ENCODE peak calls at places on chromosomes 5 and 9, in four cellular contexts. D is HCT116, G is GM23338, O is OCI-LY7. Y is an unnamed sample.

GRCh38 chr5:91293131-91293530 is 90.0 kb downstream of the ARRDC3 start:
- DNase-seq in G (peak; percentile 57), D (no peak), O (no peak), Y (peak; percentile 96)

GRCh38 chr9:120913673-120914266 is 12.8 kb downstream of the TRAF1 start:
- DNase-seq in D (no peak), G (peak; percentile 60), O (no peak), Y (peak; percentile 14)

GRCh38 chr9:131651599-131651998 is 88.3 kb downstream of the RAPGEF1 start:
- DNase-seq in G (no peak), O (no peak), D (no peak), Y (no peak)

GRCh38 chr9:71769175-71770165 is 1.2 kb upstream of the CEMIP2 start:
- DNase-seq in O (peak; percentile 81), D (peak; percentile 75), G (peak; percentile 97), Y (peak; percentile 85)

GRCh38 chr9:115024925-115025535 is 92.9 kb downstream of the TNC start:
- DNase-seq in G (peak; percentile 33), D (no peak), O (no peak), Y (no peak)

GRCh38 chr9:11871832-11872231 is 821.4 kb upstream of the TYRP1 start:
- DNase-seq in D (no peak), G (no peak), O (no peak), Y (no peak)

GRCh38 chr9:123375725-123376132 is 19.7 kb downstream of the CRB2 start:
- DNase-seq in D (no peak), O (no peak), G (no peak), Y (no peak)

GRCh38 chr5:146766013-146766412 is 112.5 kb downstream of the PPP2R2B start:
- DNase-seq in G (no peak), O (no peak), D (no peak), Y (no peak)

GRCh38 chr5:155905359-155905758 is 421.6 kb upstream of the SGCD start:
- DNase-seq in G (no peak), D (no peak), O (no peak), Y (no peak)

GRCh38 chr5:178590141-178590923 is at the start of gene COL23A1:
- DNase-seq in O (no peak), G (peak; percentile 86), D (no peak), Y (no peak)

GRCh38 chr9:132572921-132573320 is 9.5 kb upstream of the BARHL1 start:
- DNase-seq in D (no peak), O (no peak), G (peak; percentile 64), Y (no peak)

GRCh38 chr9:34986541-34987047 is 3.0 kb upstream of the DNAJB5 start:
- DNase-seq in D (no peak), O (peak; percentile 67), G (peak; percentile 69), Y (no peak)
- TF ChIP-seq EZH2phosphoT487 in D (no peak), O (no peak), G (no peak), Y (no peak)

GRCh38 chr9:26244661-26245060 is 566.4 kb upstream of the TUSC1 start:
- DNase-seq in D (no peak), G (no peak), O (no peak), Y (no peak)

GRCh38 chr9:26243298-26243697 is 565.1 kb upstream of the TUSC1 start:
- DNase-seq in D (no peak), O (no peak), G (no peak), Y (no peak)

GRCh38 chr9:26245072-26245471 is 566.8 kb upstream of the TUSC1 start:
- DNase-seq in D (no peak), G (no peak), O (no peak), Y (no peak)

GRCh38 chr9:26243722-26244121 is 565.5 kb upstream of the TUSC1 start:
- DNase-seq in D (no peak), O (no peak), G (no peak), Y (no peak)
- H3K27ac ChIP-seq in D (no peak overlapping the region), O (no peak overlapping the region), G (no peak overlapping the region), Y (no peak overlapping the region)

GRCh38 chr5:61177070-61177469 is 14.8 kb upstream of the SMIM15 start:
- DNase-seq in D (no peak), O (no peak), G (no peak), Y (no peak)
- TF ChIP-seq EZH2phosphoT487 in D (no peak), O (no peak), G (no peak), Y (no peak)

GRCh38 chr9:19577411-19577810 is 168.6 kb downstream of the ACER2 start:
- DNase-seq in O (no peak), D (no peak), G (no peak), Y (no peak)
- H3K27ac ChIP-seq in O (no peak overlapping the region), D (no peak overlapping the region), G (no peak overlapping the region), Y (no peak overlapping the region)

GRCh38 chr5:84618262-84618661 is 233.6 kb upstream of the EDIL3 start:
- DNase-seq in O (no peak), G (no peak), D (no peak), Y (peak; percentile 21)

GRCh38 chr5:84628918-84629317 is 244.2 kb upstream of the EDIL3 start:
- DNase-seq in G (no peak), O (no peak), D (no peak), Y (no peak)

GRCh38 chr5:84622485-84622884 is 237.8 kb upstream of the EDIL3 start:
- DNase-seq in D (no peak), O (no peak), G (no peak), Y (no peak)

DNA sequence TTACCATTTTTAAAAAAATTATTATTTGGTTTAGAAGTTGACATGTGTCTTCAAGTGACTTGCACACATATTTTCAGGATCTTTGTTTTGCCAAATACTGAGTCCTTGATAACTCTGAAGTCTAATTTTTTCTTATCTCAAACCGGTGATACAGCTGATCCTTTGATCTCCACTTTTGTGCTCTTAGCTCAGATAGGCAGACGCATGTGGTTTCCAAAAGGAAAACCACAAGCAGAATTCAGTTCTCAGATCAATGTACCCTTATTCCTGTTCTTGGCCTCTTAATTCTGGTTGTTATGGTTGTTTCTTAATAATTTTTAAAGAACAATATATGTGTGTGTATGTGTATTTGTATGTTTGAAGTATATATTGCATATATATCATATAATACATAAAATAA is 238.4 kb upstream of the EDIL3 start:
- DNase-seq in G (no peak), D (no peak), O (no peak), Y (peak; percentile 89)
- TF ChIP-seq EZH2phosphoT487 in G (no peak), D (no peak), O (no peak), Y (no peak)

GRCh38 chr5:172768098-172768572 is 2.9 kb downstream of the DUSP1 start:
- DNase-seq in G (no peak), D (no peak), O (no peak), Y (no peak)

GRCh38 chr5:172764861-172765765 is 5.9 kb downstream of the DUSP1 start:
- DNase-seq in O (peak; percentile 94), G (peak; percentile 99), D (peak; percentile 98), Y (peak; percentile 99)

GRCh38 chr5:172768573-172769323 is 2.2 kb downstream of the DUSP1 start:
- DNase-seq in O (no peak), D (no peak), G (no peak), Y (no peak)

GRCh38 chr5:172765766-172766286 is 5.2 kb downstream of the DUSP1 start:
- DNase-seq in O (no peak), G (no peak), D (no peak), Y (no peak)

DNA sequence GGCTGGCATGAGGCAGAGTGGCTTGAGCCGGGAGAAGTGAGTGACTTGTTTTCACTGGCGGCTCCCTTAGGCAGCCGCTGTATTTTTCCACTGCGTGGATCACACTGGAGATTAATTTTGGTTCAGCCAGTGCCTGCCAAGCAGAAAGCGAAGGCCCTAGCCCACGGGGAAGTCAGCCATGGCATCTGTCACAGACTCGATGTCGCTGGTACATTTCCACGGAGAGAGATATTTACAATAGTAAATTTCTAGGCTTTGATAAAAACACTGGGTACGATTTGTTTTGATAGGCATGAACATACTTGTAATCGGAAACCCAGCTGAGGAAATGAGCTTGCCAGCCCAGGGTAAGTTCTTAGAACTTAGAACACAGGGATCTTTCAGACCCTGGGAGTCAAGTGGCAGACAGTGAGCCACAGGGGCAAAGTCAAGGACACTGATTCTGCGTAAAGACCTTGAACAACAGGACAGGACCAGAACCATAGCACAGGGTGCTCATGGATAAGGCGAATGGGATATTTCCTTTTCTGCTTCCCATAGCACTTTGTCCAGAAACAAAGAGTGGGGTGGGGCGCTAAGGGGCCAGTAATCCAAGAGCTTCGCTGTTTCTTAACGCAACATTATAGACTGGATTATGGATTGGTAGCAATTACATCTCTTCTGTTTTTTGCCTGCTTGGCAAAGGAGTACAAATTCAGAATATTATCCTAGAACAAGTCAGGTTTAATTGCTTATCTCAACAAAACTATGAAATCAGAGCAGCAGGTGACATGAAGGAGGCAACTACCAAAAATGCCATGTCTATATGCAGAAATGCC is 4.5 kb downstream of the DUSP1 start:
- DNase-seq in G (no peak), O (no peak), D (no peak), Y (no peak)
- H3K27ac ChIP-seq in G (peak overlapping the region; percentile 60), O (no peak overlapping the region), D (peak overlapping the region; percentile 54), Y (peak overlapping the region; percentile 56)

GRCh38 chr9:126148994-126149393 is 177.6 kb upstream of the MVB12B start:
- DNase-seq in G (no peak), D (no peak), O (no peak), Y (no peak)
- TF ChIP-seq EZH2phosphoT487 in G (no peak), D (no peak), O (no peak), Y (no peak)